ENCODE peak calls at places on chromosomes 3 and 15, in four cellular contexts. R is HepG2, W is adrenal gland, V is spleen. X is an unnamed sample.
A peak's percentile ranks its signal among the peaks of the same experiment; 100 is the strongest.

GRCh38 chr3:72520690-72521308 is 327.4 kb downstream of the SHQ1 start:
- DNase-seq in R (peak; percentile 53), W (no peak), V (no peak), X (no peak)

GRCh38 chr15:73786518-73786917 is 33.4 kb upstream of the INSYN1 start:
- DNase-seq in R (no peak), W (no peak), V (no peak), X (no peak)

GRCh38 chr3:42314411-42314810 is 48.4 kb upstream of the CCK start:
- DNase-seq in R (no peak), W (no peak), V (no peak), X (no peak)

GRCh38 chr3:107356706-107357105 is 20.5 kb upstream of the CCDC54 start:
- DNase-seq in R (no peak), W (no peak), V (no peak), X (no peak)

GRCh38 chr15:48433226-48433886 is 102.1 kb downstream of the DUT start:
- DNase-seq in R (no peak), W (peak; percentile 74), V (no peak), X (no peak)

GRCh38 chr3:42851228-42851834 is 24.3 kb downstream of the CYP8B1 start:
- DNase-seq in R (no peak), W (no peak), V (no peak), X (peak; percentile 58)

GRCh38 chr3:63908081-63908736 is 4.0 kb downstream of the SCAANT1 start:
- DNase-seq in R (peak; percentile 10), W (no peak), V (no peak), X (no peak)

GRCh38 chr3:142366434-142366833 is 81.4 kb downstream of the XRN1 start:
- DNase-seq in R (peak; percentile 2), W (no peak), V (no peak), X (no peak)

GRCh38 chr3:31813197-31813596 is 167.9 kb downstream of the OSBPL10 start:
- DNase-seq in R (no peak), W (no peak), V (no peak), X (no peak)

GRCh38 chr3:117127147-117127546 is 417.6 kb downstream of the TUSC7 start:
- DNase-seq in R (no peak), W (no peak), V (no peak), X (no peak)

GRCh38 chr15:59741274-59741906 is 52.3 kb upstream of the BNIP2 start:
- DNase-seq in R (peak; percentile 18), W (no peak), V (no peak), X (no peak)

GRCh38 chr3:10816019-10816862 is at the start of gene SLC6A11:
- DNase-seq in R (peak; percentile 10), W (no peak), V (no peak), X (peak; percentile 70)

GRCh38 chr3:127459205-127459604 is 131.3 kb downstream of the TPRA1 start:
- DNase-seq in R (no peak), W (no peak), V (peak; percentile 27), X (no peak)

GRCh38 chr3:48400824-48401433 is 28.9 kb downstream of the FBXW12 start:
- DNase-seq in R (peak; percentile 73), W (peak; percentile 44), V (peak; percentile 77), X (no peak)

GRCh38 chr3:16174389-16174788 is at the start of gene GALNT15:
- DNase-seq in R (no peak), W (peak; percentile 83), V (peak; percentile 86), X (no peak)

GRCh38 chr3:129050556-129051295 is 9.9 kb upstream of the GP9 start:
- DNase-seq in R (no peak), W (no peak), V (peak; percentile 51), X (no peak)

GRCh38 chr15:49343546-49343945 is 79.5 kb upstream of the FGF7 start:
- DNase-seq in R (peak; percentile 5), W (no peak), V (no peak), X (no peak)

GRCh38 chr3:4396599-4396998 is 70.5 kb downstream of the SUMF1 start:
- DNase-seq in R (no peak), W (no peak), V (no peak), X (no peak)

GRCh38 chr15:70559223-70559823 is 204.0 kb downstream of the UACA start:
- DNase-seq in R (no peak), W (peak; percentile 56), V (peak; percentile 87), X (no peak)

DNA sequence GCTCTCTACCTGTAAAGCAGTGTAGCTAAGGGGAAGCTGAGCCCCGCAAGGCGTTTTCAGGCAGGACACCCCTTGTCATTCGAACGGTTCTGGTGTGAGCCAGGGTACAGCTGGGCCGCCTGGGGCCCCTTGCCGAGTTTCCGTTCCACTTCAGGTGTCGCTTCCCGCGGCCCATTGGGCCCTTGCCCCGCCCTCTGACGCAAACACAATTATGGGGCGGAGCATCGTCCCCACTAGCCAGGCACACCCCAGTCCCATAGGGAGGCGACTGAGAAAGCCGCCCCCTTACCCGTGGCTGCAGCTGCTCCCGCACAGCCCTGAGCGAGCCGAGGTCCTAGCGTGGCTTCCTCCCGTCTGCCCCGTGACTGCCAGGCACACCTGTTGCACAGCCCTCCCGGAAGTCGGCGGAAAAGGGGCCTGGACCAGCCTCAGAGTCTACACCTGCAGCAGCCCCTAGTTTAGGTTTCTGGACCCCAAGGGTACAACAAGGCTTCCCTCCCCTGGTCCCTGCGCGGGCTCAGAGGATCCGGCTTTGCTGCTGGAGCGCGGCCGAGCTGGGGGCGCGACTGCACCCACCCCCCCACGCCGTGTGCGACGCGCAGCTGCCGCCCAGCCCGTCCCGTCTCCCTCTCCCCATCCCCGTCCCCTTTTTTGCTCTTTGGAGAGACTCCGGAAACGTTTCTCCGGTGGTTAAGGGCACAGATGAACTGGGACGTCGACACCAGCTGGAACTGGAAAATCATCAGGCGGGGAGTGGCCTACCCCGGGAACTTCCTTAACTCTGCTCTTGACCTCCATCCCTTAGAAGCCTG is at the start of gene PLSCR2:
- DNase-seq in R (no peak), W (peak; percentile 43), V (peak; percentile 95), X (no peak)
- TF ChIP-seq POLR2A in R (no peak), W (no peak), V (no peak), X (peak; percentile 18)

GRCh38 chr15:42502472-42502871 is 7.0 kb downstream of the SNAP23 start:
- DNase-seq in R (no peak), W (no peak), V (no peak), X (no peak)

GRCh38 chr15:42498212-42499038 is 3.0 kb downstream of the SNAP23 start:
- DNase-seq in R (no peak), W (no peak), V (no peak), X (no peak)

GRCh38 chr15:42503822-42504221 is 8.4 kb downstream of the SNAP23 start:
- DNase-seq in R (no peak), W (no peak), V (no peak), X (no peak)

GRCh38 chr15:42495361-42496212 is at the start of gene SNAP23:
- DNase-seq in R (peak; percentile 94), W (peak; percentile 96), V (peak; percentile 98), X (peak; percentile 96)

DNA sequence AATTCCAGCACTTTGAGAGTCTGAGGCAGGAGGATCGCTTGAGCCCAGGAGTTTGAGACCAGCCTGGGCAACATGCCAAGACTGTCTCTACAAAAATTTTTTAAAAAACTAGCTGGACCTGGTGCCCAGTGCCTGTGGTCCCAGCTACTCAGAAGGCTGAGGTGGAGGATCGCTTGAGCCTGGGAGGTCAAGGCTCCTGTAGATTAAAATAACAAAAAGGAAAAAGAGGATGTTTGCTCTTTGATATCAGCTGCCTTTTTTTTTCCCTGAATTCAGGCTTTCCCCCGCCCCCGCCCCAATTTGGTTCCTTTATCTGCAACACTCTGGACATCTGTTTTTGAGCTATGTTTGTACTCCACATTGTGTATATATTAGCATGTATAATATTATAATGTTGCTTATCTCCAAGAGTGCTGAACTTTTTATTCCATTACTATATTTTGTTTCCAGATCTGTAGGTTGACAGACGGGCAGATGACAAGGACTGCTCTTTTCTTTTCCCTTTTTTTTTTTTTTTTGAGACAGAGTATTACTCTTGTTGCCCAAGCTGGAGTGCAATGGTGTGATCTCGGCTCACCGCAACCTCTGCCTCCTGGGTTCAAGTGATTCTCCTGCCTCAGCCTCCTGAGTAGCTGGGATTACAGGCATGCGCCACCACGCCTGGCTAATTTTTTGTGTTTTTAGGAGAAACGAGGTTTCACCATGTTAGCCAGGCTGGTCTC is 4.6 kb downstream of the SNAP23 start:
- DNase-seq in R (no peak), W (no peak), V (no peak), X (no peak)
- H3K27ac ChIP-seq in R (no peak overlapping the region), W (peak overlapping the region; percentile 48), V (peak overlapping the region; percentile 59), X (peak overlapping the region; percentile 80)

GRCh38 chr3:190333961-190334360 is 11.7 kb upstream of the CLDN1 start:
- DNase-seq in R (no peak), W (no peak), V (no peak), X (no peak)

GRCh38 chr3:190338717-190339116 is 16.5 kb upstream of the CLDN1 start:
- DNase-seq in R (no peak), W (no peak), V (no peak), X (no peak)

GRCh38 chr3:190340071-190340470 is 17.8 kb upstream of the CLDN1 start:
- DNase-seq in R (no peak), W (no peak), V (no peak), X (no peak)

GRCh38 chr3:190336516-190337189 is 14.4 kb upstream of the CLDN1 start:
- DNase-seq in R (no peak), W (peak; percentile 82), V (no peak), X (no peak)

DNA sequence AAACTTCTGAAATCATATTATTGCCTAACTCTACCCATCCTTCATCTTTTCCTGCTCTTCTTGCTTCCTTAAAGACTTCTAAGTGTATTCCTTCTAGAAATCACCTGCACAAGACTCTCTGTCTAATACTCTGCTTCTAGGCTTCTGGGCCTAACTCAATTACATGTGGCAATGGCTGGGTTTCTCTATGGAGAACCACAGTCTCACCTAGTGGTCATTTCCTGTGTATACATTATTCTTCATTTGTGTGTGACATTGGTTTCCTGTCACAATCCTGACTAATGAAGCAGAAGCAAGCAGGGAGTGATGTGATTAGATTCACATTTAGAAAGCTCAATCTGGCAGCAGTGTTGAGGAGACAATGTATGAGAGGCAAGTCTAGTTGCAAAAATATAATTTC is 16.9 kb upstream of the CLDN1 start:
- DNase-seq in R (peak; percentile 37), W (no peak), V (no peak), X (no peak)
- TF ChIP-seq CTCF in R (peak; percentile 28), W (no peak), V (no peak), X (no peak)

GRCh38 chr3:40465111-40465407 is 7.9 kb downstream of the RPL14 start:
- DNase-seq in R (no peak), W (no peak), V (no peak), X (no peak)

GRCh38 chr3:40468018-40468417 is 8.9 kb upstream of the ZNF619 start:
- DNase-seq in R (peak; percentile 41), W (no peak), V (no peak), X (no peak)

GRCh38 chr3:40465456-40465855 is 8.3 kb downstream of the RPL14 start:
- DNase-seq in R (no peak), W (no peak), V (no peak), X (no peak)

GRCh38 chr3:40463579-40463978 is 6.4 kb downstream of the RPL14 start:
- DNase-seq in R (no peak), W (no peak), V (no peak), X (no peak)

DNA sequence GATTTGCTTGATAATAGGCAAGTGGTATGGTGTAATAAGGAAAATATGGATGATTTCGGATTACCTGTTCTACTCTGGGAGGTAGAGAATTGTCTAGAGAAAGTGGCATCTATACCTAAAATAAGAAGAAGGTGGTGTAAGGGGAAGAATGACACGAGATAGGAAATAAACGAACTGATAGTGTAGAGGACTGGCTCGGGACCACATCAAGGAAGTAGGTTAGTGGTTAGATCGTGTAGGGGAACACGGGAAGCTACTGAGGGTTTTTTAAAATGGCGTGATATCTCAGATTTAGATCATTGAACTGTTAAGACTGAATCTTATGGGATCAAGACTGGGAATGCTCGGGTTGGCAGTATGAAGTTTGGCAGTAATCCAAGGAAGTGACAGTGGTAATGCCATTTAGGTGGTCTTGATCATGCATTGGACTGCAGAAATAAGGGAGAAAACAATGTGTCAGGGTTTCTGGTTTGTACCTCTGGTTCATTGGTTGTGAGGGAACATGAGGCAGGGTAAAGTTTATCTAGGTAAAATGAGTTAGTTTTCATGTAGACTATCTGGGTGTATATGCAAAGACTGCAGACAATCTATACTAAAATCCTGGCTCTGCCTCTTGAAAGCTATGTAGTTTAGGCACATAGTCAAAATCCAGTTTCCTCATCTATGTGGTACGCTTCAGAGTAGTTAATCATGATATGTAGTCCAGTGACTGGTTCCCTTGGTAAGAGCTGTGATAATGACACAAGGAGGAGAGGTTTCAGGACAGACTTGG is 7.4 kb downstream of the RPL14 start:
- DNase-seq in R (no peak), W (no peak), V (no peak), X (no peak)
- TF ChIP-seq POLR2A in R (no peak), W (no peak), V (no peak), X (no peak)

X was measured in vagina.